ENCODE peak calls at places on chromosomes 11 and 22, in seven cellular contexts. Q, A, Z, H, T, L and I are unnamed samples. For H3K4me1, the result is how much of the 10 kb centered on the place peaks cover.

GRCh38 chr11:33912405-33913361 is 20.8 kb upstream of the LMO2 start:
- DNase-seq in Q (no peak), A (no peak), Z (no peak), H (peak), T (peak), L (peak), I (no peak)

GRCh38 chr11:46279393-46280099 is 2.1 kb downstream of the CREB3L1 start:
- DNase-seq in Q (peak), A (peak), Z (peak), H (peak), T (no peak), L (peak), I (no peak)

GRCh38 chr11:72233056-72233772 is 8.6 kb downstream of the INPPL1 start:
- DNase-seq in Q (no peak), A (no peak), Z (no peak), H (no peak), T (no peak), L (peak), I (peak)

GRCh38 chr22:37659897-37660708 is 1.6 kb downstream of the PDXP start:
- DNase-seq in Q (no peak), A (no peak), Z (no peak), H (no peak), T (no peak), L (no peak), I (no peak)

GRCh38 chr22:21726650-21727049 is 8.9 kb downstream of the YPEL1 start:
- DNase-seq in Q (no peak), A (no peak), Z (no peak), H (peak), T (no peak), L (peak), I (peak)

GRCh38 chr11:127651175-127651887 is 650.8 kb upstream of the KIRREL3 start:
- DNase-seq in Q (no peak), A (no peak), Z (no peak), H (no peak), T (no peak), L (no peak), I (no peak)

GRCh38 chr11:113831314-113831713 is 44.1 kb downstream of the USP28 start:
- DNase-seq in Q (no peak), A (no peak), Z (no peak), H (no peak), T (no peak), L (no peak), I (no peak)

GRCh38 chr11:111734383-111735261 is 31.6 kb downstream of the PPP2R1B start:
- DNase-seq in Q (no peak), A (peak), Z (no peak), H (no peak), T (no peak), L (no peak), I (peak)

GRCh38 chr11:118957968-118958367 is 1.9 kb downstream of the UPK2 start:
- DNase-seq in Q (no peak), A (no peak), Z (no peak), H (no peak), T (no peak), L (no peak), I (no peak)

GRCh38 chr11:79439430-79439892 is 1.4 kb downstream of the TENM4 start:
- DNase-seq in Q (no peak), A (no peak), Z (no peak), H (no peak), T (no peak), L (peak), I (no peak)

GRCh38 chr11:118791961-118792578 is 1.1 kb upstream of the DDX6 start:
- DNase-seq in Q (peak), A (no peak), Z (peak), H (peak), T (no peak), L (peak), I (peak)

GRCh38 chr22:20055654-20056053 is 24.4 kb upstream of the DGCR8 start:
- DNase-seq in Q (no peak), A (no peak), Z (peak), H (no peak), T (no peak), L (no peak), I (no peak)

GRCh38 chr11:126080206-126080941 is 17.7 kb upstream of the CDON start:
- DNase-seq in Q (peak), A (no peak), Z (no peak), H (peak), T (peak), L (peak), I (peak)

GRCh38 chr22:17712441-17712840 is 61.8 kb downstream of the BID start:
- DNase-seq in Q (no peak), A (no peak), Z (no peak), H (no peak), T (no peak), L (no peak), I (no peak)

GRCh38 chr11:74699615-74700396 is 31.4 kb downstream of the CHRDL2 start:
- DNase-seq in Q (no peak), A (no peak), Z (no peak), H (no peak), T (no peak), L (no peak), I (no peak)

GRCh38 chr22:23237841-23238240 is 57.5 kb downstream of the BCR start:
- DNase-seq in Q (no peak), A (no peak), Z (no peak), H (no peak), T (no peak), L (no peak), I (no peak)

GRCh38 chr11:8597182-8597581 is 3.2 kb upstream of the STK33 start:
- DNase-seq in Q (no peak), A (no peak), Z (no peak), H (no peak), T (no peak), L (no peak), I (no peak)

GRCh38 chr11:125376117-125376516 is 119.9 kb downstream of the FEZ1 start:
- DNase-seq in Q (peak), A (peak), Z (peak), H (no peak), T (no peak), L (peak), I (peak)

GRCh38 chr11:109508185-109508584 is 86.2 kb downstream of the C11orf87 start:
- DNase-seq in Q (no peak), A (no peak), Z (no peak), H (no peak), T (no peak), L (no peak), I (no peak)

GRCh38 chr22:50444663-50445062 is 30.2 kb downstream of the SBF1 start:
- DNase-seq in Q (no peak), A (no peak), Z (peak), H (no peak), T (peak), L (peak), I (no peak)

GRCh38 chr22:44455151-44455962 is 42.7 kb downstream of the RTL6 start:
- DNase-seq in Q (no peak), A (no peak), Z (peak), H (no peak), T (peak), L (no peak), I (peak)

GRCh38 chr11:16815047-16815767 is 76.8 kb downstream of the C11orf58 start:
- DNase-seq in Q (peak), A (peak), Z (no peak), H (no peak), T (no peak), L (no peak), I (no peak)

GRCh38 chr11:1784761-1785650 is 21.3 kb upstream of the CTSD start:
- DNase-seq in Q (no peak), A (no peak), Z (no peak), H (no peak), T (no peak), L (no peak), I (no peak)

GRCh38 chr11:134683860-134684259 is 271.8 kb upstream of the B3GAT1 start:
- DNase-seq in Q (no peak), A (no peak), Z (no peak), H (no peak), T (no peak), L (no peak), I (no peak)

GRCh38 chr11:3226846-3227567 is 5.2 kb downstream of the MRGPRE start:
- DNase-seq in Q (no peak), A (no peak), Z (no peak), H (no peak), T (no peak), L (no peak), I (no peak)

DNA sequence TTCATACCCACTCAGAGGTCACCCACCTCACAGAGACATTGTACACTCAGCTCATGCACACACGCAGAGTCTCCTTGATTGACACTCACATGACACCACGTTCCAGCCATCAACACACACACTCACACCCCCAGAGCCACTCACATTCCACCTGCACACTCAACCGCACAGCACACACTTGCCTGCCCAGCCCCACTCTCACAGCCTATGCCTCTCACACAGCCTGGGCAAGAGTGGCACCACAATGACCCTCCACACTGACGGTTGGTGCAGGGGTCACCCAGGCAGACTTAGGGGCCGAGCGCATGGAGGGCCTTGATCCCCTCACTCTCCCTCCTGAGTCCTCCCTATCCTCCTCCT is 2.2 kb downstream of the SPI1 start:
- DNase-seq in Q (no peak), A (no peak), Z (no peak), H (no peak), T (no peak), L (no peak), I (no peak)
- H3K4me3 ChIP-seq in Q (no peak), A (peak), Z (peak), H (no peak), T (no peak), L (no peak), I (no peak)

DNA sequence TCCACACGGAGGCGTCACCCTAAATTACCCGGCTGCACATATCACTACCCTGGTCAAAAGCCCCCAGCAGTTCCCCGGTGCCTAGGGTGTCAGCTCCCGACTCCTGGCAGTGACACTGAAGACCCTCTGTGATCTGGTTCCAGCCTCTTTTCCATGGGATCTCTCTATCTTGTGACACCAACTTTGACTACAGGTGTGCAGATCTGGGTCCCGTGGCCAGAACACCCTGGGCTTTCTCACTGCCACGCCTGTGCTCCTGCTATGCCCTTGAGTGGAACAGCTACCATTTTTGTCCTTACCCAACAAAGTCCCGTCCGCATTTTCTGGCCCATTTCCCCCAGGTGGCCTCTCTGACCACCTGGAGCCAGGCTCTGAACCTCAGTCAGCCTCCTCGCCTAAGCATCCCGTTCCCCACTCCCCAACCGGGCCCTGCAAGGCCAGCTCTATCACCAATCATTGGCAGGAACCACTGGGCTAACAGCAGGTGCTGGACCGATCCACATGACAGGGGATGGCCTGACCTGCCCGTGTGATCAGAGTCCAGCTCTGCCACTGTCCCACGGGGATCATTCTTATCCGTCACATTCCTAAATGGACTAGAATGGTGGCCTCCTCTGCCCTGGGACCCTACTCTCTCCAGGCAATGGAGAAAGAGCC is 20.7 kb upstream of the CBX7 start:
- DNase-seq in Q (no peak), A (no peak), Z (no peak), H (no peak), T (no peak), L (no peak), I (peak)
- H3K4me1 ChIP-seq in Q (under half), A (half or more), Z (under half), H (half or more), T (half or more), L (under half), I (under half)

GRCh38 chr11:61540528-61540927 is 32.0 kb downstream of the LRRC10B start:
- DNase-seq in Q (no peak), A (no peak), Z (no peak), H (no peak), T (no peak), L (no peak), I (no peak)
- H3K27ac ChIP-seq in Q (peak), A (no peak), Z (no peak), H (no peak), T (no peak), L (no peak), I (no peak)

GRCh38 chr11:78310500-78310909 is 107.1 kb downstream of the GAB2 start:
- DNase-seq in Q (no peak), A (peak), Z (peak), H (no peak), T (no peak), L (peak), I (no peak)
- H3K4me3 ChIP-seq in Q (no peak), A (peak), Z (no peak), H (no peak), T (no peak), L (no peak), I (no peak)

GRCh38 chr11:93817426-93818348 is 32.7 kb downstream of the VSTM5 start:
- DNase-seq in Q (no peak), A (no peak), Z (no peak), H (no peak), T (peak), L (no peak), I (no peak)
- H3K4me1 ChIP-seq in Q (under half), A (under half), Z (under half), H (under half), T (under half), L (under half), I (under half)